ENCODE peak calls at places on chromosome 5, in five cellular contexts. One of them, this sample, is unnamed.

GRCh38 chr5:93053825-93054224 is 527.2 kb downstream of the NR2F1-AS1 start:
- DNase-seq in left ventricle myocardium inferior: no peak
- DNase-seq in GM10248: no peak
- DNase-seq in sigmoid colon: no peak
- DNase-seq in GM20000: no peak
- DNase-seq in this sample: no peak

GRCh38 chr5:90866333-90866732 is 307.7 kb downstream of the ADGRV1 start:
- DNase-seq in sigmoid colon: no peak
- DNase-seq in GM20000: peak
- DNase-seq in left ventricle myocardium inferior: no peak
- DNase-seq in GM10248: peak
- DNase-seq in this sample: no peak

GRCh38 chr5:4700082-4700481 is 440.0 kb upstream of the ADAMTS16 start:
- DNase-seq in left ventricle myocardium inferior: peak
- DNase-seq in sigmoid colon: no peak
- DNase-seq in GM10248: no peak
- DNase-seq in GM20000: no peak
- DNase-seq in this sample: no peak

GRCh38 chr5:68260455-68260854 is 44.9 kb downstream of the PIK3R1 start:
- DNase-seq in GM10248: no peak
- DNase-seq in sigmoid colon: no peak
- DNase-seq in GM20000: no peak
- DNase-seq in left ventricle myocardium inferior: no peak
- DNase-seq in this sample: no peak

GRCh38 chr5:143593723-143594122 is 190.2 kb upstream of the NR3C1 start:
- DNase-seq in sigmoid colon: no peak
- DNase-seq in GM10248: no peak
- DNase-seq in GM20000: no peak
- DNase-seq in left ventricle myocardium inferior: no peak
- DNase-seq in this sample: no peak

GRCh38 chr5:174793684-174794328 is 69.4 kb downstream of the MSX2 start:
- DNase-seq in sigmoid colon: peak
- DNase-seq in GM20000: peak
- DNase-seq in left ventricle myocardium inferior: peak
- DNase-seq in GM10248: peak
- DNase-seq in this sample: no peak

GRCh38 chr5:151038801-151039238 is 18.4 kb downstream of the GPX3 start:
- DNase-seq in GM10248: no peak
- DNase-seq in left ventricle myocardium inferior: no peak
- DNase-seq in sigmoid colon: no peak
- DNase-seq in GM20000: no peak
- DNase-seq in this sample: peak

GRCh38 chr5:109692011-109692410 is 2.3 kb downstream of the MAN2A1 start:
- DNase-seq in GM10248: no peak
- DNase-seq in sigmoid colon: no peak
- DNase-seq in left ventricle myocardium inferior: no peak
- DNase-seq in GM20000: no peak
- DNase-seq in this sample: no peak

GRCh38 chr5:11010811-11011210 is 249.8 kb upstream of the DAP start:
- DNase-seq in left ventricle myocardium inferior: no peak
- DNase-seq in GM20000: no peak
- DNase-seq in GM10248: no peak
- DNase-seq in sigmoid colon: no peak
- DNase-seq in this sample: no peak

GRCh38 chr5:113161806-113162205 is 185.2 kb downstream of the DCP2 start:
- DNase-seq in GM20000: no peak
- DNase-seq in sigmoid colon: no peak
- DNase-seq in left ventricle myocardium inferior: peak
- DNase-seq in GM10248: no peak
- DNase-seq in this sample: no peak

GRCh38 chr5:155150012-155150411 is 136.5 kb downstream of the KIF4B start:
- DNase-seq in GM20000: no peak
- DNase-seq in left ventricle myocardium inferior: no peak
- DNase-seq in sigmoid colon: no peak
- DNase-seq in GM10248: no peak
- DNase-seq in this sample: no peak

GRCh38 chr5:127838661-127839060 is 135.5 kb downstream of the CCDC192 start:
- DNase-seq in left ventricle myocardium inferior: no peak
- DNase-seq in GM10248: no peak
- DNase-seq in GM20000: no peak
- DNase-seq in sigmoid colon: no peak
- DNase-seq in this sample: no peak

GRCh38 chr5:50445281-50445949 is 4.3 kb upstream of the EMB start:
- DNase-seq in sigmoid colon: no peak
- DNase-seq in left ventricle myocardium inferior: no peak
- DNase-seq in GM10248: peak
- DNase-seq in GM20000: peak
- DNase-seq in this sample: no peak

GRCh38 chr5:3602713-3603502 is 7.3 kb downstream of the IRX1 start:
- DNase-seq in left ventricle myocardium inferior: peak
- DNase-seq in GM10248: no peak
- DNase-seq in sigmoid colon: no peak
- DNase-seq in GM20000: peak
- DNase-seq in this sample: no peak

GRCh38 chr5:52063186-52063585 is 679.9 kb downstream of the ISL1 start:
- DNase-seq in sigmoid colon: no peak
- DNase-seq in GM20000: no peak
- DNase-seq in GM10248: no peak
- DNase-seq in left ventricle myocardium inferior: no peak
- DNase-seq in this sample: no peak

GRCh38 chr5:31097851-31098250 is 95.6 kb upstream of the CDH6 start:
- DNase-seq in sigmoid colon: no peak
- DNase-seq in GM10248: no peak
- DNase-seq in left ventricle myocardium inferior: no peak
- DNase-seq in GM20000: no peak
- DNase-seq in this sample: no peak

GRCh38 chr5:91144491-91145232 is 238.5 kb downstream of the ARRDC3 start:
- DNase-seq in GM20000: no peak
- DNase-seq in left ventricle myocardium inferior: no peak
- DNase-seq in GM10248: no peak
- DNase-seq in sigmoid colon: no peak
- DNase-seq in this sample: no peak

GRCh38 chr5:160787247-160787646 is 64.8 kb downstream of the ATP10B start:
- DNase-seq in GM20000: peak
- DNase-seq in GM10248: no peak
- DNase-seq in sigmoid colon: no peak
- DNase-seq in left ventricle myocardium inferior: no peak
- DNase-seq in this sample: no peak

GRCh38 chr5:7850533-7851239 is at the start of gene CFAP90:
- DNase-seq in GM20000: peak
- DNase-seq in GM10248: no peak
- DNase-seq in left ventricle myocardium inferior: peak
- DNase-seq in sigmoid colon: no peak
- DNase-seq in this sample: peak

GRCh38 chr5:56264417-56265025 is 31.4 kb upstream of the ANKRD55 start:
- DNase-seq in GM10248: no peak
- DNase-seq in left ventricle myocardium inferior: no peak
- DNase-seq in sigmoid colon: no peak
- DNase-seq in GM20000: peak
- DNase-seq in this sample: no peak

GRCh38 chr5:12883395-12883794 is 979.1 kb upstream of the CTNND2 start:
- DNase-seq in sigmoid colon: no peak
- DNase-seq in GM20000: no peak
- DNase-seq in left ventricle myocardium inferior: no peak
- DNase-seq in GM10248: no peak
- DNase-seq in this sample: no peak

GRCh38 chr5:155270737-155271136 is 257.2 kb downstream of the KIF4B start:
- DNase-seq in left ventricle myocardium inferior: no peak
- DNase-seq in sigmoid colon: no peak
- DNase-seq in GM20000: no peak
- DNase-seq in GM10248: no peak
- DNase-seq in this sample: no peak

GRCh38 chr5:160747559-160747958 is 104.5 kb downstream of the ATP10B start:
- DNase-seq in left ventricle myocardium inferior: no peak
- DNase-seq in GM20000: no peak
- DNase-seq in sigmoid colon: no peak
- DNase-seq in GM10248: no peak
- DNase-seq in this sample: no peak

GRCh38 chr5:1246711-1247431 is 21.7 kb downstream of the SLC6A18 start:
- DNase-seq in sigmoid colon: no peak
- DNase-seq in GM20000: peak
- DNase-seq in GM10248: peak
- DNase-seq in left ventricle myocardium inferior: peak
- DNase-seq in this sample: no peak

GRCh38 chr5:174731214-174732039 is 7.0 kb downstream of the MSX2 start:
- DNase-seq in GM20000: no peak
- DNase-seq in sigmoid colon: no peak
- DNase-seq in GM10248: no peak
- DNase-seq in left ventricle myocardium inferior: no peak
- DNase-seq in this sample: no peak

GRCh38 chr5:161786686-161787085 is 61.2 kb upstream of the GABRA1 start:
- DNase-seq in GM10248: no peak
- DNase-seq in GM20000: no peak
- DNase-seq in left ventricle myocardium inferior: no peak
- DNase-seq in sigmoid colon: no peak
- DNase-seq in this sample: no peak

GRCh38 chr5:107430077-107430625 is 240.6 kb downstream of the EFNA5 start:
- DNase-seq in GM20000: no peak
- DNase-seq in GM10248: no peak
- DNase-seq in left ventricle myocardium inferior: no peak
- DNase-seq in sigmoid colon: no peak
- DNase-seq in this sample: no peak

GRCh38 chr5:79399046-79399445 is 114.9 kb downstream of the HOMER1 start:
- DNase-seq in GM10248: no peak
- DNase-seq in sigmoid colon: no peak
- DNase-seq in GM20000: no peak
- DNase-seq in left ventricle myocardium inferior: no peak
- DNase-seq in this sample: no peak

GRCh38 chr5:154355141-154355611 is 90.6 kb upstream of the SAP30L start:
- DNase-seq in GM10248: no peak
- DNase-seq in GM20000: no peak
- DNase-seq in sigmoid colon: peak
- DNase-seq in left ventricle myocardium inferior: peak
- DNase-seq in this sample: no peak

GRCh38 chr5:106292654-106293053 is 1378.1 kb downstream of the EFNA5 start:
- DNase-seq in left ventricle myocardium inferior: no peak
- DNase-seq in GM10248: no peak
- DNase-seq in sigmoid colon: no peak
- DNase-seq in GM20000: no peak
- DNase-seq in this sample: no peak

DNA sequence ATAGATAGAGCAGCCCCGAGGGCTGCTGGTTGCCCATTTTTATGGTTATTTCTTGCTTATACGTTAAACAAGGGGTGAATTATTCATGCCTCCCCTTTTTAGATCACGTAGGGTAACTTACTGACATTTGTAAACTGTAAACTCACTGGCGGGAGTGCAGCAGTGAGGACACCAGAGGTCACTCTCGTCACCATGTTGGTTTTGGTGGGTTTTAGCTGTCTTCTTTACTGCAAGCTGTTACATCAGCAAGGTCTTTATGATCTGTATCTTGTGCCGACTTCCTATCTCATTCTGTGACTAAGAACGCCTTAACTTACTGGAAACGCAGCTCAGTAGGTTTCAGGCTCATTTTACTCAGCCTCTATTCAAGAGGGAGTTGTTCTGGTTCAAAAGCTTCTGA is 155.0 kb upstream of the PRDM9 start:
- DNase-seq in left ventricle myocardium inferior: no peak
- DNase-seq in GM10248: no peak
- DNase-seq in sigmoid colon: no peak
- DNase-seq in GM20000: no peak
- DNase-seq in this sample: no peak
- TF ChIP-seq CTCF in left ventricle myocardium inferior: peak
- TF ChIP-seq CTCF in GM10248: no peak
- TF ChIP-seq CTCF in sigmoid colon: no peak
- TF ChIP-seq CTCF in GM20000: no peak
- TF ChIP-seq CTCF in this sample: peak

GRCh38 chr5:149730620-149731331 is 666 bp downstream of the PPARGC1B start:
- DNase-seq in GM10248: peak
- DNase-seq in GM20000: peak
- DNase-seq in left ventricle myocardium inferior: peak
- DNase-seq in sigmoid colon: peak
- DNase-seq in this sample: no peak
- TF ChIP-seq CTCF in GM10248: peak
- TF ChIP-seq CTCF in GM20000: no peak
- TF ChIP-seq CTCF in left ventricle myocardium inferior: peak
- TF ChIP-seq CTCF in sigmoid colon: no peak
- TF ChIP-seq CTCF in this sample: peak

GRCh38 chr5:168946363-168946762 is 354.6 kb downstream of the SLIT3 start:
- DNase-seq in left ventricle myocardium inferior: no peak
- DNase-seq in sigmoid colon: no peak
- DNase-seq in GM10248: no peak
- DNase-seq in GM20000: no peak
- DNase-seq in this sample: no peak
- TF ChIP-seq CTCF in left ventricle myocardium inferior: peak
- TF ChIP-seq CTCF in sigmoid colon: no peak
- TF ChIP-seq CTCF in GM10248: no peak
- TF ChIP-seq CTCF in GM20000: peak
- TF ChIP-seq CTCF in this sample: no peak

DNA sequence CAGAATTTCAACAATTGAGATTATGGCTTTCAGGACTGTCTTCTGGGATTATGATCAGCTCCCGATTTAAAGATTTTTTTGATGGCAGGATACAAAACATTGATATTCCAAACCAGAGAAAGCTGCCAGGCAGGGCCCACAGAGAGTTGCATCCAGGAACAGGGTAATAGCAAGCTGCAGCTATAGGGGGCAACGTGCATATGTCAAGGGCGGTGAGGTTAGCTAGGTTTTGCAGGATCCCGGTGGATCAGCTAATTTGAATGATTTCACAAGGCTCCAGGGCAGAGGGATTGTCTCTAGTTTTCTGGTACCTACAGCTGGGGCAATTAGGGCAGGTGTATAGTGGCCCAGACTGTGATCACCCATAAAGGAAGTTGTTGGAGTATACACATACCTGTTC is 339.4 kb downstream of the CHSY3 start:
- DNase-seq in GM20000: no peak
- DNase-seq in GM10248: no peak
- DNase-seq in sigmoid colon: no peak
- DNase-seq in left ventricle myocardium inferior: no peak
- DNase-seq in this sample: no peak
- TF ChIP-seq CTCF in GM20000: no peak
- TF ChIP-seq CTCF in GM10248: no peak
- TF ChIP-seq CTCF in sigmoid colon: no peak
- TF ChIP-seq CTCF in left ventricle myocardium inferior: no peak
- TF ChIP-seq CTCF in this sample: no peak

GRCh38 chr5:40017151-40017550 is 592.4 kb upstream of the DAB2 start:
- DNase-seq in sigmoid colon: no peak
- DNase-seq in left ventricle myocardium inferior: no peak
- DNase-seq in GM20000: no peak
- DNase-seq in GM10248: no peak
- DNase-seq in this sample: no peak

GRCh38 chr5:40022057-40022456 is 597.3 kb upstream of the DAB2 start:
- DNase-seq in left ventricle myocardium inferior: no peak
- DNase-seq in sigmoid colon: no peak
- DNase-seq in GM20000: no peak
- DNase-seq in GM10248: no peak
- DNase-seq in this sample: no peak

GRCh38 chr5:40017918-40018317 is 593.1 kb upstream of the DAB2 start:
- DNase-seq in GM20000: no peak
- DNase-seq in sigmoid colon: no peak
- DNase-seq in left ventricle myocardium inferior: no peak
- DNase-seq in GM10248: no peak
- DNase-seq in this sample: no peak

DNA sequence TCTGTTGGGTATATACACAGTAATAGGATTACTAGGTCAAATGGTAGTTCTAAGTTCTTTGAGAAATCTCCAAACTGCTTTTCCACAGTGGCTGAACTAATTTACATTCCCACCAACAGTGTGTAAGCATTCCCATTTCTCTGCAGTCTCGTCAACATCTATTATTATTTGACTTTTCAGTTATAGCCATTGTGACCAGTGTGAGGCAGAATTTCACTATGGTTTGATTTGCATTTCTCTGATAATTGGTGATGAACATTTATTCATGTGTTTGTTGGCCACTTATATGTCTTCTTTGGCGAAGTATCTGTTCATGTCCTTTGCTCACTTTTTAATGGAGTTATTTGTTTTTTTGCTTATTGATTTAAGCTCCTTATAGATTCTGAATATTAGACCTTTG is 596.2 kb upstream of the DAB2 start:
- DNase-seq in sigmoid colon: no peak
- DNase-seq in GM20000: no peak
- DNase-seq in left ventricle myocardium inferior: no peak
- DNase-seq in GM10248: no peak
- DNase-seq in this sample: no peak
- TF ChIP-seq CTCF in sigmoid colon: no peak
- TF ChIP-seq CTCF in GM20000: no peak
- TF ChIP-seq CTCF in left ventricle myocardium inferior: peak
- TF ChIP-seq CTCF in GM10248: no peak
- TF ChIP-seq CTCF in this sample: no peak

This sample was measured in chondrocyte.